ENCODE peak calls at places on chromosome 7, in seven cellular contexts. Z is body of pancreas, N is HepG2, H is heart right ventricle, Q is Peyer's patch, E is psoas muscle, M is H1. W is an unnamed sample. For H3K27me3, the result is how much of the 10 kb centered on the place peaks cover.

GRCh38 chr7:93964262-93964661 is 39.9 kb downstream of the BET1 start:
- DNase-seq in M (no peak), H (no peak), Q (no peak), Z (no peak), N (no peak), E (no peak), W (no peak)

GRCh38 chr7:47186316-47186715 is 395.6 kb downstream of the TNS3 start:
- DNase-seq in H (no peak), N (no peak), M (no peak), E (no peak), Q (no peak), Z (no peak), W (no peak)

GRCh38 chr7:80098795-80099194 is 35.8 kb upstream of the GNAI1 start:
- DNase-seq in E (no peak), H (no peak), Q (no peak), N (no peak), M (no peak), Z (no peak), W (no peak)

GRCh38 chr7:128155100-128155763 is 85.8 kb upstream of the LEP start:
- DNase-seq in Q (no peak), H (no peak), Z (no peak), E (no peak), M (no peak), N (no peak), W (no peak)

GRCh38 chr7:106683941-106684340 is 23.0 kb upstream of the CCDC71L start:
- DNase-seq in H (no peak), M (no peak), N (no peak), E (no peak), Z (no peak), Q (no peak), W (no peak)

GRCh38 chr7:46955526-46955925 is 626.4 kb downstream of the TNS3 start:
- DNase-seq in M (no peak), E (no peak), Q (no peak), H (no peak), N (no peak), Z (no peak), W (no peak)

GRCh38 chr7:15828881-15829280 is 142.4 kb upstream of the MEOX2 start:
- DNase-seq in Z (no peak), M (no peak), Q (no peak), N (no peak), H (no peak), E (no peak), W (no peak)

GRCh38 chr7:70053421-70053820 is 455.1 kb downstream of the AUTS2 start:
- DNase-seq in N (no peak), M (no peak), H (no peak), Z (no peak), E (no peak), Q (no peak), W (no peak)

GRCh38 chr7:98613601-98614425 is 3.3 kb upstream of the NPTX2 start:
- DNase-seq in Q (no peak), H (no peak), N (no peak), M (no peak), Z (no peak), E (no peak), W (peak)

GRCh38 chr7:40843338-40844026 is 708.7 kb downstream of the SUGCT start:
- DNase-seq in Z (no peak), N (no peak), M (no peak), E (no peak), H (no peak), Q (no peak), W (no peak)

GRCh38 chr7:74671573-74671972 is 14.1 kb downstream of the GTF2I start:
- DNase-seq in N (no peak), Q (no peak), M (no peak), E (no peak), H (no peak), Z (no peak), W (no peak)

GRCh38 chr7:135253851-135254815 is 20.5 kb downstream of the STRA8 start:
- DNase-seq in H (peak), N (peak), M (no peak), Q (peak), Z (peak), E (peak), W (peak)

GRCh38 chr7:140079121-140079536 is 16.4 kb upstream of the PARP12 start:
- DNase-seq in H (no peak), E (peak), Z (peak), N (peak), Q (no peak), M (peak), W (peak)

GRCh38 chr7:113698556-113699220 is 220.1 kb downstream of the PPP1R3A start:
- DNase-seq in M (no peak), N (peak), E (no peak), H (no peak), Z (peak), Q (no peak), W (peak)

GRCh38 chr7:124351950-124352349 is 319.1 kb upstream of the TMEM229A start:
- DNase-seq in M (no peak), Z (peak), Q (no peak), E (no peak), H (peak), N (no peak), W (no peak)

GRCh38 chr7:86884152-86884551 is 175.3 kb downstream of the ELAPOR2 start:
- DNase-seq in Q (no peak), Z (no peak), E (no peak), H (no peak), N (peak), M (no peak), W (no peak)

GRCh38 chr7:110590415-110590814 is 500.5 kb upstream of the LRRN3 start:
- DNase-seq in E (no peak), Q (no peak), Z (no peak), M (peak), N (no peak), H (no peak), W (no peak)

GRCh38 chr7:6106140-6106904 is 75.1 kb downstream of the ANKRD61 start:
- DNase-seq in Z (peak), M (no peak), E (no peak), N (peak), H (no peak), Q (peak), W (no peak)

GRCh38 chr7:107179326-107180163 is 10.7 kb downstream of the HBP1 start:
- DNase-seq in Z (no peak), M (no peak), H (no peak), N (no peak), Q (no peak), E (no peak), W (peak)

GRCh38 chr7:28062197-28062988 is 118.2 kb downstream of the JAZF1 start:
- DNase-seq in H (peak), Z (peak), E (peak), Q (peak), N (peak), M (no peak), W (no peak)
- H3K4me3 ChIP-seq in H (no peak), Z (no peak), E (no peak), Q (no peak), N (no peak), M (no peak), W (no peak)

DNA sequence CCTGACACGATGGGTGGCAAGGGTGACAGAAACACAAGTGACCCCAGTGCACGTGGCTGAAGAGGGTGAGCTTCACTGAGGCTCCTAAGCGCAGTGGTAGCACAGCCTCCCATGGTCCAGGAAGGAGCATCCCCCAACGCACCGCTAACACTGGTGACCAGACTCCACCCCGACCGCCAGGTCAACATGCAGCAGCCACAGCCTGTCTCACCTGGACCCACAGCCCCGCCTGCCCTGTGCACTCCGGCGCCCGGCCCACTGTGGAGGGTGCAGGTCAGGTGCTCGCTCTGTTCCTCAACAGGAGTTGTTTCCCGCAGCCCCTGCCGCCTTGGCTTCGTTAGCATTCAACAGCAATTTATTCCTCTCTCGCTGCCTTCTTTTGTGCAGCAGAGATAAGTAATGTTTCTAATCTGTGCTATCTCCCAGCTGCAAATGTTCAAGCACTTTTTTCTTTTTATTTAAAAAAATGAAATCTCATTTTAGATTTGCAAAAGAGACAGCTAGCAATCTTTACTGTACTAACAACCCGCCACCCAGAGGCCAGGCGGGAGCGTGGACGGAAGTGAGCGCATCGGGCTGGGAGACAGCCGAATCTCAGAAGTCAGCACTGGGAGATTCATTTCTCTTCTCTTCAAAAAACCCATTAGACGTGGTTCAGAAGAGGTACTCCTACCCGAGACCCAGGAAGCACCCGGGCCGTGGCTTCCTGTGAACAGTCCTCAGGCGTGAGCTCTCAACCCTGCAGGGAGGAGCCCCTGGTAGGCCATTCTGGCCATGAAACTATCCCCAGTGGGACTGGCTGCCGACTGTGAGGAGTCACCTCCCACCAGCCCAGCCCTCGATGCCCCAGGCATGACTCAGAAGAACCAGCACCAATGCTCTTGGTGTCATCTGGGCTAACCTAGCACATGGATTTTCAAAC is 133.4 kb downstream of the MAD1L1 start:
- DNase-seq in H (no peak), Z (no peak), E (no peak), N (no peak), M (no peak), Q (peak), W (no peak)
- TF ChIP-seq CTCF in H (no peak), Z (no peak), E (no peak), N (no peak), M (no peak), Q (no peak), W (no peak)

GRCh38 chr7:157001920-157002818 is 8.3 kb downstream of the MNX1 start:
- DNase-seq in Q (no peak), Z (no peak), M (no peak), H (no peak), N (no peak), E (no peak), W (no peak)

GRCh38 chr7:157000741-157001653 is 9.5 kb downstream of the MNX1 start:
- DNase-seq in Z (no peak), E (no peak), Q (no peak), M (no peak), N (no peak), H (no peak), W (no peak)

GRCh38 chr7:157000047-157000726 is 10.3 kb downstream of the MNX1 start:
- DNase-seq in N (no peak), M (no peak), H (no peak), E (no peak), Q (peak), Z (peak), W (no peak)

GRCh38 chr7:156999611-157000046 is 10.8 kb downstream of the MNX1 start:
- DNase-seq in N (no peak), M (no peak), H (no peak), Q (peak), E (no peak), Z (peak), W (no peak)

GRCh38 chr7:156998988-156999610 is 11.4 kb downstream of the MNX1 start:
- DNase-seq in H (no peak), E (no peak), M (no peak), Q (no peak), Z (peak), N (no peak), W (no peak)
- H3K27me3 ChIP-seq in H (half or more), E (under half), M (half or more), Q (under half), Z (under half), N (under half), W (half or more)

DNA sequence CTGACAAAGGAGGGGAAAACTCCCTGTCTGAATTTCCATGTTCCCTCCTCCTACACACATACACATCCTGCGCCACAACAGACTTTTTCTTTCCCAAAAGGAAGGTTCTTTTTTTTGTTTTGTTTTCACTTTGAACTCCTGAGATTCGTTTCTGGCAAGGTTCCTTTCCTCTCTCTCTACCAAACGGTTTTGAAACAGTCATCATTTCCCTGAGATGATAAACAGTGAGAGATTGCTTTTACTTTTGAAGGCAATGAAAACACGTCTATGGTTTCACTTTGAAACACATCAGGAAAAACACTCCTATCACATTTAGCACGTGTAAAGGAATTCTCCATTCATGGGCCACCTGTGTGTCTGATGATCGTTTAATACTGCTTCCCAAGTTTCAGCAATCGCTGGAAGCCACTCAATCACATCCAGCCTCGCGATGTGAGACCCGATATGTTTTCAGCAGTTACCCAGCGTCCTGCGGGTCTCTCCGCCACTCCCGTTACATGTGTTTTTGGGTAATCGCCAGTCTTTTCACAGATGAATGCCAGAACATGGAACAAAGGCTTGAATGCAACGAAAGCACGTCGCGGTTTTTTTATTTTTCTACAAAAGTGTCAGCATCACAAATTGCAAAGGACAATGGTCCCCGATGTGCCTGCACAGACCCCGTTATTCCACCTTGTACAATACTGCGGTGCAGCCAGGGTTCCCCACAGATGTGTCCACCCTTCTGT is 62.8 kb upstream of the CUX1 start:
- DNase-seq in H (peak), M (no peak), E (no peak), Q (no peak), Z (peak), N (no peak), W (no peak)
- H3K4me3 ChIP-seq in H (peak), M (no peak), E (peak), Q (peak), Z (no peak), N (no peak), W (peak)

GRCh38 chr7:82164410-82164809 is 279.2 kb downstream of the CACNA2D1 start:
- DNase-seq in H (no peak), Z (no peak), M (no peak), N (no peak), E (no peak), Q (no peak), W (no peak)

GRCh38 chr7:82167568-82168314 is 275.8 kb downstream of the CACNA2D1 start:
- DNase-seq in Z (no peak), H (no peak), N (no peak), E (no peak), M (no peak), Q (no peak), W (no peak)

GRCh38 chr7:82163586-82163985 is 280.0 kb downstream of the CACNA2D1 start:
- DNase-seq in Q (no peak), E (no peak), M (no peak), Z (no peak), N (no peak), H (no peak), W (no peak)

GRCh38 chr7:82166666-82167065 is 276.9 kb downstream of the CACNA2D1 start:
- DNase-seq in Q (no peak), N (no peak), E (no peak), H (no peak), M (no peak), Z (no peak), W (no peak)

DNA sequence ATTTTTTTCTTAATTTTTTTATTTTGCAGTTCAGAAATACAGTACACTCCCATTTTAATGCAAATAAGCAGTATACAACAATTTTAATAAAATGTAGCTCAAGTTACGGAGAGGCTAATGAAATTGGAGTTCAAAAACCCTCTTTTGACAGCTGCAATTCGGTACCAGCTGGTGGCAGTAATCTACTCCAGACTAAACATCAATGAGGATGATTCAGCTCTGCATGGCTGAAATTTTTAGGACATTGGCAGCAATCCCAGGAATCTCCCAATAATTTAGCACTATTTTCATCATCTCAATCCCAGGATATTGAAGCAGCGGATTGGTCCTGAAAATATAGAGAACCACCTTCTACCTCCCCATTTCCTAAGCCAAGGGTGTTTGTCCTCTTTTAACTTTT is 278.8 kb downstream of the CACNA2D1 start:
- DNase-seq in M (no peak), Q (no peak), E (no peak), N (no peak), H (peak), Z (no peak), W (no peak)
- TF ChIP-seq CTCF in M (no peak), Q (no peak), E (peak), N (no peak), H (peak), Z (no peak), W (peak)

GRCh38 chr7:44232396-44232795 is 31.6 kb downstream of the YKT6 start:
- DNase-seq in H (no peak), N (no peak), Z (no peak), E (no peak), M (no peak), Q (no peak), W (no peak)
- H3K27me3 ChIP-seq in H (under half), N (under half), Z (under half), E (under half), M (under half), Q (under half), W (under half)

DNA sequence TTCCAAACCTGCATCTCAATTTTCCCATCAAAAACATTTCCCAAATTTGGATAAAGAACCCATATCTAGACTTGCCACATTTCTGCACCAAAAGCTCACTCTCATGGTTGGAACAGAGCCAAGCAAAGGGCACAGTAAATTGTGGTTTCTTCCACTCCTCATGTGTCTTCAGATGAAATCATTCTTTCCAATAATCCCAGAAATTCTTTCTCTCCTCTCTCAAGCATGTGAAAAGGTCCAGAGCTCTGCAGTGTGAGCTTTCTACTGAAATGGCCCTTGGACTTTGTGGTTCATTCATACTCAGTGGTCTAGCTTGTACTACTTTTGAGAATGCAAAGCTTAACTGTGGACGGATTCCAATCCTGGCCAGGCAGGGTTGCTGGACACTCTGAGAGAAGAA is 19.8 kb downstream of the PRSS2 start:
- DNase-seq in H (no peak), M (no peak), N (no peak), Z (no peak), E (no peak), Q (no peak), W (no peak)
- H3K4me3 ChIP-seq in H (no peak), M (no peak), N (no peak), Z (no peak), E (no peak), Q (no peak), W (no peak)